ENCODE peak calls at places on chromosomes 5 and 9, in six cellular contexts. Q is ELR; S is stimulated activated CD4-positive, alpha-beta T cell treated with anti-CD3 and anti-CD28 coated beads, Interleukin-2, amount 100 ng/mL, for 4 hours; Z is globus pallidus; M is BJ; W is iPS DF 19.7. C is an unnamed sample.
A peak's percentile ranks its signal among the peaks of the same experiment; 100 is the strongest.

GRCh38 chr5:78594946-78595921 is 53.3 kb downstream of the LHFPL2 start:
- DNase-seq in S (no peak), Z (no peak), Q (peak; percentile 99), W (no peak), M (peak; percentile 98), C (no peak)

GRCh38 chr5:149313151-149313841 is 32.0 kb upstream of the GRPEL2 start:
- DNase-seq in Z (no peak), W (no peak), S (no peak), M (no peak), Q (no peak), C (no peak)

GRCh38 chr9:103837940-103838339 is 256.2 kb upstream of the SMC2 start:
- DNase-seq in S (no peak), M (no peak), W (no peak), Z (no peak), Q (no peak), C (no peak)

GRCh38 chr9:87437966-87438365 is 59.7 kb upstream of the DAPK1 start:
- DNase-seq in Z (no peak), W (no peak), Q (no peak), M (no peak), S (no peak), C (no peak)

GRCh38 chr9:125141251-125141650 is 2.1 kb downstream of the SCAI start:
- DNase-seq in S (no peak), M (no peak), W (no peak), Q (peak; percentile 72), Z (no peak), C (no peak)

GRCh38 chr5:178081571-178082244 is 31.6 kb upstream of the N4BP3 start:
- DNase-seq in M (no peak), W (no peak), S (no peak), Q (no peak), Z (no peak), C (no peak)

GRCh38 chr5:50710838-50711237 is 44.4 kb downstream of the PARP8 start:
- DNase-seq in M (no peak), W (no peak), S (no peak), Q (no peak), Z (no peak), C (no peak)

GRCh38 chr5:65803699-65804426 is 81.9 kb downstream of the NLN start:
- DNase-seq in S (no peak), M (no peak), W (no peak), Q (no peak), Z (no peak), C (no peak)

GRCh38 chr5:74766348-74766886 is 500 bp downstream of the GFM2 start:
- DNase-seq in S (no peak), Q (peak; percentile 63), M (no peak), Z (peak; percentile 69), W (no peak), C (peak; percentile 40)

GRCh38 chr5:3446410-3446809 is 149.2 kb upstream of the IRX1 start:
- DNase-seq in W (no peak), S (no peak), M (no peak), Q (no peak), Z (no peak), C (no peak)

GRCh38 chr5:146344155-146345118 is 5.8 kb downstream of the POU4F3 start:
- DNase-seq in M (no peak), Z (no peak), W (no peak), Q (no peak), S (no peak), C (no peak)

GRCh38 chr5:137032929-137033328 is 466.2 kb downstream of the SPOCK1 start:
- DNase-seq in S (no peak), Z (no peak), Q (no peak), W (no peak), M (no peak), C (no peak)

GRCh38 chr5:21931076-21931475 is 922.1 kb downstream of the CDH12 start:
- DNase-seq in Q (no peak), Z (no peak), M (no peak), W (no peak), S (no peak), C (no peak)

GRCh38 chr5:136192015-136192525 is 892 bp downstream of the SMIM32 start:
- DNase-seq in S (no peak), W (no peak), Q (no peak), Z (no peak), M (no peak), C (no peak)

GRCh38 chr9:1005043-1005667 is 28.7 kb downstream of the DMRT3 start:
- DNase-seq in Q (peak; percentile 59), S (no peak), Z (peak; percentile 61), W (peak; percentile 71), M (no peak), C (peak; percentile 18)

GRCh38 chr9:11233693-11234092 is 620.9 kb upstream of the PTPRD start:
- DNase-seq in M (no peak), Z (no peak), W (no peak), S (no peak), Q (no peak), C (no peak)

GRCh38 chr5:98569288-98569687 is 204.2 kb upstream of the RGMB start:
- DNase-seq in S (no peak), M (no peak), Q (no peak), W (no peak), Z (no peak), C (no peak)

GRCh38 chr9:23563497-23563896 is 262.5 kb downstream of the ELAVL2 start:
- DNase-seq in S (no peak), M (no peak), W (no peak), Q (no peak), Z (no peak), C (no peak)

GRCh38 chr9:103364753-103365152 is 369.6 kb downstream of the CYLC2 start:
- DNase-seq in W (no peak), Z (no peak), Q (peak; percentile 95), M (no peak), S (no peak), C (no peak)

GRCh38 chr5:159031513-159031912 is 68.2 kb downstream of the EBF1 start:
- DNase-seq in M (no peak), S (no peak), Q (peak; percentile 36), W (no peak), Z (no peak), C (no peak)

GRCh38 chr9:70954126-70954525 is 167.3 kb downstream of the TRPM3 start:
- DNase-seq in Q (peak; percentile 96), S (no peak), W (peak; percentile 50), M (peak; percentile 71), Z (no peak), C (no peak)

GRCh38 chr5:1105350-1106265 is 6.3 kb downstream of the SLC12A7 start:
- DNase-seq in Z (no peak), S (peak; percentile 24), W (no peak), M (no peak), Q (no peak), C (peak; percentile 63)

GRCh38 chr5:171898879-171899278 is 107.6 kb downstream of the FBXW11 start:
- DNase-seq in S (no peak), Q (no peak), Z (no peak), W (no peak), M (no peak), C (no peak)

GRCh38 chr9:91207481-91207888 is 154.2 kb downstream of the AUH start:
- DNase-seq in S (no peak), Q (peak; percentile 52), Z (no peak), W (no peak), M (no peak), C (no peak)

GRCh38 chr9:6567140-6567591 is 78.4 kb downstream of the GLDC start:
- DNase-seq in Z (peak; percentile 76), S (no peak), Q (peak; percentile 96), W (no peak), M (peak; percentile 69), C (no peak)

GRCh38 chr5:156892223-156892622 is 42.1 kb downstream of the PPP1R2B start:
- DNase-seq in S (no peak), Z (no peak), M (no peak), W (no peak), Q (no peak), C (no peak)

GRCh38 chr9:91589101-91589553 is 165.5 kb upstream of the NFIL3 start:
- DNase-seq in Z (no peak), M (no peak), Q (no peak), S (no peak), W (no peak), C (no peak)

GRCh38 chr5:169154660-169155059 is 146.3 kb downstream of the SLIT3 start:
- DNase-seq in M (no peak), W (no peak), Q (no peak), Z (no peak), S (no peak), C (no peak)

GRCh38 chr5:59095480-59095879 is 512.6 kb downstream of the RAB3C start:
- DNase-seq in W (no peak), M (no peak), Q (no peak), S (no peak), Z (no peak), C (no peak)

GRCh38 chr9:14908221-14909206 is 1.7 kb downstream of the FREM1 start:
- DNase-seq in Z (no peak), S (no peak), M (no peak), W (no peak), Q (no peak), C (no peak)

GRCh38 chr9:107138261-107138992 is 144.7 kb upstream of the RAD23B start:
- DNase-seq in Q (no peak), W (no peak), S (no peak), M (no peak), Z (no peak), C (no peak)

GRCh38 chr5:153959134-153959957 is 79.4 kb downstream of the FAM114A2 start:
- DNase-seq in S (no peak), W (peak; percentile 91), Z (no peak), M (peak; percentile 74), Q (peak; percentile 24), C (no peak)

GRCh38 chr5:151675225-151675955 is 11.3 kb downstream of the SPARC start:
- DNase-seq in W (no peak), S (no peak), Z (no peak), Q (peak; percentile 85), M (no peak), C (no peak)

GRCh38 chr9:75866273-75866871 is 24.1 kb upstream of the PCSK5 start:
- DNase-seq in S (peak; percentile 22), Z (peak; percentile 36), Q (peak; percentile 44), M (no peak), W (no peak), C (peak; percentile 9)

GRCh38 chr5:43602456-43602817 is 543 bp upstream of the NNT start:
- DNase-seq in Q (peak; percentile 70), S (no peak), W (no peak), Z (peak; percentile 23), M (no peak), C (peak; percentile 31)

GRCh38 chr5:130541617-130542221 is 623.3 kb downstream of the HINT1 start:
- DNase-seq in W (no peak), M (no peak), S (no peak), Q (peak; percentile 65), Z (no peak), C (no peak)

GRCh38 chr9:128116104-128117083 is 11.1 kb downstream of the PTGES2 start:
- DNase-seq in W (no peak), M (no peak), Z (no peak), Q (no peak), S (no peak), C (no peak)

GRCh38 chr5:168002116-168002515 is 289.3 kb upstream of the WWC1 start:
- DNase-seq in W (no peak), S (no peak), M (no peak), Q (no peak), Z (no peak), C (no peak)

GRCh38 chr5:132425009-132425937 is 55.8 kb downstream of the SLC22A5 start:
- DNase-seq in M (peak; percentile 53), Z (no peak), S (peak; percentile 77), W (no peak), Q (peak; percentile 93), C (no peak)

GRCh38 chr9:129242971-129243561 is 65.0 kb upstream of the IER5L start:
- DNase-seq in S (no peak), M (no peak), W (no peak), Z (no peak), Q (peak; percentile 34), C (no peak)

C was measured in KG1.